ENCODE peak calls at places on chromosomes 11 and 22, in nine cellular contexts. V is central memory CD4-positive, alpha-beta T cell; A is activated gamma-delta T cell treated with anti-CD3 and anti-CD28 coated beads, Interleukin-2, amount 50 U/mL, for 16 hours; L is neuronal stem cell; F is right lobe of liver; K is T47D; M is HL-60; J is MCF 10A; X is tibial nerve. W is an unnamed sample.

GRCh38 chr22:29270475-29271271 is 2.6 kb downstream of the EWSR1 start:
- DNase-seq in V (no peak), X (no peak), M (no peak), L (no peak), K (no peak), F (no peak), A (no peak), J (peak; percentile 50), W (no peak)

GRCh38 chr22:47040486-47041145 is 278.2 kb downstream of the TBC1D22A start:
- DNase-seq in F (peak; percentile 10), V (no peak), X (no peak), J (no peak), K (no peak), A (no peak), L (no peak), M (no peak), W (no peak)

GRCh38 chr11:78161937-78162336 is 22.5 kb upstream of the ALG8 start:
- DNase-seq in J (no peak), F (peak; percentile 62), M (no peak), L (no peak), K (no peak), V (no peak), A (no peak), X (no peak), W (no peak)

GRCh38 chr11:110362916-110363574 is 66.6 kb upstream of the RDX start:
- DNase-seq in X (no peak), V (no peak), J (peak; percentile 32), A (no peak), M (no peak), K (peak; percentile 59), L (peak; percentile 57), F (peak; percentile 54), W (no peak)

GRCh38 chr22:46584081-46584903 is 35.9 kb upstream of the GRAMD4 start:
- DNase-seq in V (no peak), K (no peak), J (no peak), M (no peak), F (peak; percentile 16), L (no peak), A (no peak), X (no peak), W (no peak)

GRCh38 chr11:71079795-71080194 is 172.6 kb downstream of the SHANK2 start:
- DNase-seq in L (no peak), J (no peak), A (no peak), V (no peak), K (no peak), F (no peak), X (no peak), M (no peak), W (no peak)

GRCh38 chr11:120564573-120565301 is 53.2 kb downstream of the GRIK4 start:
- DNase-seq in F (peak; percentile 35), V (no peak), M (no peak), L (peak; percentile 48), K (no peak), A (no peak), X (no peak), J (peak; percentile 30), W (no peak)

GRCh38 chr11:106937113-106937512 is 81.2 kb downstream of the GUCY1A2 start:
- DNase-seq in K (no peak), X (no peak), L (no peak), J (peak; percentile 11), F (no peak), A (no peak), V (no peak), M (no peak), W (no peak)

GRCh38 chr11:106706355-106706754 is 311.9 kb downstream of the GUCY1A2 start:
- DNase-seq in M (no peak), F (no peak), V (no peak), J (peak; percentile 81), A (no peak), L (no peak), X (no peak), K (peak; percentile 10), W (no peak)

GRCh38 chr11:122421684-122422083 is 233.8 kb upstream of the UBASH3B start:
- DNase-seq in A (no peak), M (no peak), K (no peak), J (peak; percentile 71), L (no peak), V (no peak), X (no peak), F (no peak), W (no peak)